ENCODE peak calls at places on chromosomes 3 and 15, in four cellular contexts. H is A549, N is suprapubic skin, I is K562. V is an unnamed sample.

GRCh38 chr3:8450618-8451017 is 51.0 kb upstream of the LMCD1 start:
- DNase-seq in I (no peak), H (no peak), N (no peak), V (no peak)

GRCh38 chr3:47057212-47057671 is 77.8 kb downstream of the NBEAL2 start:
- DNase-seq in I (no peak), N (no peak), H (no peak), V (no peak)

GRCh38 chr15:41387646-41388045 is 14.7 kb downstream of the NDUFAF1 start:
- DNase-seq in H (no peak), I (no peak), N (no peak), V (no peak)

GRCh38 chr3:34376691-34377090 is 578.3 kb downstream of the PDCD6IP start:
- DNase-seq in N (no peak), I (no peak), H (no peak), V (no peak)

GRCh38 chr15:32671339-32672325 is 30.1 kb downstream of the SCG5 start:
- DNase-seq in H (no peak), N (no peak), I (no peak), V (no peak)

GRCh38 chr15:67334973-67335372 is 80.4 kb downstream of the IQCH start:
- DNase-seq in N (no peak), H (no peak), I (no peak), V (no peak)

GRCh38 chr15:99155961-99156443 is 51.1 kb downstream of the SYNM start:
- DNase-seq in H (no peak), I (no peak), N (no peak), V (no peak)

GRCh38 chr3:185473290-185473815 is 25.5 kb downstream of the TMEM41A start:
- DNase-seq in H (no peak), I (peak; percentile 75), N (no peak), V (no peak)

GRCh38 chr3:166444756-166445155 is 607.5 kb upstream of the BCHE start:
- DNase-seq in I (no peak), N (peak; percentile 44), H (no peak), V (peak; percentile 11)

GRCh38 chr3:27721717-27722564 is at the start of gene EOMES:
- DNase-seq in N (no peak), I (no peak), H (peak; percentile 86), V (no peak)

GRCh38 chr15:78292219-78292618 is 7.2 kb downstream of the SKIC8 start:
- DNase-seq in N (no peak), I (no peak), H (no peak), V (no peak)

GRCh38 chr3:101643861-101644613 is 32.9 kb downstream of the ZBTB11 start:
- DNase-seq in I (no peak), H (no peak), N (no peak), V (no peak)

GRCh38 chr15:44712108-44713005 is 1.0 kb downstream of the B2M start:
- DNase-seq in H (peak; percentile 19), N (peak; percentile 82), I (no peak), V (peak; percentile 66)

GRCh38 chr3:71726106-71726505 is 904 bp upstream of the EIF4E3 start:
- DNase-seq in H (no peak), I (no peak), N (no peak), V (no peak)

GRCh38 chr3:144175644-144176425 is 204.2 kb downstream of the DIPK2A start:
- DNase-seq in H (no peak), I (no peak), N (no peak), V (no peak)

GRCh38 chr15:31387483-31388118 is 61.0 kb downstream of the KLF13 start:
- DNase-seq in N (peak; percentile 3), I (no peak), H (no peak), V (no peak)

GRCh38 chr3:81666502-81667121 is 94.8 kb downstream of the GBE1 start:
- DNase-seq in N (no peak), H (no peak), I (no peak), V (no peak)

GRCh38 chr3:141798455-141798854 is 35.2 kb downstream of the GRK7 start:
- DNase-seq in H (no peak), N (no peak), I (no peak), V (peak; percentile 45)

GRCh38 chr3:15493436-15493835 is 28.1 kb downstream of the COLQ start:
- DNase-seq in H (no peak), N (no peak), I (no peak), V (no peak)

GRCh38 chr15:29678504-29679034 is 143.7 kb downstream of the TJP1 start:
- DNase-seq in N (no peak), I (no peak), H (no peak), V (no peak)

GRCh38 chr15:55407631-55407948 is 569 bp downstream of the CCPG1 start:
- DNase-seq in N (no peak), H (peak; percentile 45), I (peak; percentile 7), V (no peak)

GRCh38 chr3:133464573-133464972 is 64.7 kb downstream of the BFSP2 start:
- DNase-seq in I (no peak), H (no peak), N (no peak), V (no peak)

GRCh38 chr3:187858086-187858485 is 112.8 kb upstream of the BCL6 start:
- DNase-seq in H (no peak), I (no peak), N (no peak), V (no peak)

GRCh38 chr15:92733934-92734521 is 78.5 kb upstream of the FAM174B start:
- DNase-seq in N (no peak), H (peak; percentile 48), I (peak; percentile 32), V (peak; percentile 44)

GRCh38 chr3:177357352-177358084 is 160.2 kb upstream of the TBL1XR1 start:
- DNase-seq in H (peak; percentile 44), I (peak; percentile 84), N (no peak), V (no peak)
- TF ChIP-seq CTCF in H (no peak), I (no peak), N (no peak), V (no peak)

GRCh38 chr3:106963446-106963845 is 413.8 kb upstream of the CCDC54 start:
- DNase-seq in N (no peak), H (no peak), I (no peak), V (no peak)
- H3K27ac ChIP-seq in N (no peak overlapping the region), H (no peak overlapping the region), I (no peak overlapping the region), V (no peak overlapping the region)

GRCh38 chr15:39173426-39173825 is 407.5 kb upstream of the THBS1 start:
- DNase-seq in N (no peak), H (no peak), I (no peak), V (no peak)

GRCh38 chr15:39167114-39168058 is 413.5 kb upstream of the THBS1 start:
- DNase-seq in N (no peak), I (no peak), H (no peak), V (no peak)

GRCh38 chr15:39172380-39173281 is 408.2 kb upstream of the THBS1 start:
- DNase-seq in I (no peak), N (no peak), H (no peak), V (peak; percentile 61)

GRCh38 chr15:39174332-39174731 is 406.5 kb upstream of the THBS1 start:
- DNase-seq in N (no peak), I (no peak), H (no peak), V (no peak)

DNA sequence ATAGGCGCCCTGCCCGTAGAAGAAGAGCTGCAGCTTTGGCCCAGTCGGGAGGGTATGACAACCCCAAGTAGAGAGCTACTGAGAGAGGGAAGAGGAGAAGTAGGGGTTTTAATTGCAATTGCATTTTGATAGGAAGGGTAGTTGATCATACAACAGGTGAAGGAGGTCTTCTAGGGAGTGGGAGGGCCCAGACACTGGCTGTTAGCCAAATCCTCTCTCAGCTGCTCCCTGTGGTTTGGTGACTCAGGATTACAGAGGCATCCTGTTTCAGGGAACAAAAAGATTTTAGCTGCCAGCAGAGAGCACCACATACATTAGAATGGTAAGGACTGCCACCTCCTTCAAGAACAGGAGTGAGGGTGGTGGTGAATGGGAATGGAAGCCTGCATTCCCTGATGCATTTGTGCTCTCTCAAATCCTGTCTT is 408.9 kb upstream of the THBS1 start:
- DNase-seq in H (peak; percentile 74), N (no peak), I (peak; percentile 17), V (peak; percentile 67)
- TF ChIP-seq EP300 in H (no peak), N (no peak), I (peak; percentile 9), V (no peak)

GRCh38 chr3:183560607-183561006 is 5.1 kb upstream of the KLHL6 start:
- DNase-seq in N (no peak), I (no peak), H (no peak), V (no peak)
- TF ChIP-seq CTCF in N (no peak), I (peak; percentile 59), H (no peak), V (no peak)

GRCh38 chr15:39179980-39180379 is 400.9 kb upstream of the THBS1 start:
- DNase-seq in I (no peak), H (no peak), N (no peak), V (no peak)
- H3K27ac ChIP-seq in I (no peak overlapping the region), H (peak overlapping the region; percentile 80), N (no peak overlapping the region), V (no peak overlapping the region)

DNA sequence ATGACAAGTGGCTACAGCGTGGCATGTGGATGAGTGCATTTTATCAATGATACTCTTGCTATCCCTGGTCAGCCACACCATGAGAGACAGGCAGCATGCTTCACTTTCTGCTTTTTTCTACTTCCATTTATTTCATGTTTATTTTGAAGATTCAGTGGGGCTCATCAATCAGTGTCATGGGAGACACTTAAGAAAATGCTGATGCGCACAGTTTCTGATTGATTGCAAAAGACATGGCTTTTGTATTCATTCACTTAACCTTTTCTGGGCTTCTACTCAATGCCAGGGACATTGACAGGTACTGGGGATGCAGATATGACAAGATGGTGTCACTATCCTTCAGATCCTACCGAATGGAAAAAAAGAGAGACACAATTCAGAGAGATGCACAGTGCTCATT is 50.9 kb upstream of the CFAP161 start:
- DNase-seq in H (no peak), I (no peak), N (no peak), V (no peak)
- TF ChIP-seq EP300 in H (no peak), I (no peak), N (no peak), V (no peak)

GRCh38 chr15:62928242-62928995 is 114.1 kb upstream of the TPM1 start:
- DNase-seq in N (no peak), I (no peak), H (peak; percentile 76), V (no peak)
- TF ChIP-seq CTCF in N (no peak), I (no peak), H (peak; percentile 49), V (no peak)

GRCh38 chr3:127768346-127769008 is 53.8 kb downstream of the MGLL start:
- DNase-seq in H (peak; percentile 57), N (no peak), I (no peak), V (no peak)
- H3K27ac ChIP-seq in H (peak overlapping the region; percentile 77), N (peak overlapping the region; percentile 63), I (no peak overlapping the region), V (no peak overlapping the region)

V was measured in ovary.